ENCODE peak calls at places on chromosomes 7 and 10, in seven cellular contexts. One of them, this sample, is unnamed.

GRCh38 chr7:8638076-8638475 is 204.7 kb downstream of the NXPH1 start:
- DNase-seq in thoracic aorta: no peak
- DNase-seq in hepatic stellate cell: no peak
- DNase-seq in neural crest cell: no peak
- DNase-seq in cardiac fibroblast: no peak
- DNase-seq in cardiac septum: no peak
- DNase-seq in stomach: no peak
- DNase-seq in this sample: no peak

GRCh38 chr7:92973964-92974363 is 137.6 kb upstream of the CDK6 start:
- DNase-seq in thoracic aorta: no peak
- DNase-seq in hepatic stellate cell: no peak
- DNase-seq in neural crest cell: no peak
- DNase-seq in cardiac fibroblast: no peak
- DNase-seq in cardiac septum: no peak
- DNase-seq in stomach: no peak
- DNase-seq in this sample: no peak

GRCh38 chr7:130669051-130669700 is 628 bp upstream of the COPG2 start:
- DNase-seq in thoracic aorta: no peak
- DNase-seq in hepatic stellate cell: no peak
- DNase-seq in neural crest cell: no peak
- DNase-seq in cardiac fibroblast: no peak
- DNase-seq in cardiac septum: no peak
- DNase-seq in stomach: peak
- DNase-seq in this sample: peak

GRCh38 chr7:37212526-37212925 is 236.1 kb downstream of the ELMO1 start:
- DNase-seq in thoracic aorta: no peak
- DNase-seq in hepatic stellate cell: no peak
- DNase-seq in neural crest cell: no peak
- DNase-seq in cardiac fibroblast: no peak
- DNase-seq in cardiac septum: no peak
- DNase-seq in stomach: no peak
- DNase-seq in this sample: no peak

GRCh38 chr7:7902845-7903244 is 65.8 kb upstream of the GLCCI1 start:
- DNase-seq in thoracic aorta: no peak
- DNase-seq in hepatic stellate cell: no peak
- DNase-seq in neural crest cell: no peak
- DNase-seq in cardiac fibroblast: no peak
- DNase-seq in cardiac septum: no peak
- DNase-seq in stomach: no peak
- DNase-seq in this sample: no peak

GRCh38 chr10:44862917-44863316 is 48.2 kb upstream of the TMEM72 start:
- DNase-seq in thoracic aorta: no peak
- DNase-seq in hepatic stellate cell: no peak
- DNase-seq in neural crest cell: no peak
- DNase-seq in cardiac fibroblast: no peak
- DNase-seq in cardiac septum: no peak
- DNase-seq in stomach: no peak
- DNase-seq in this sample: no peak

GRCh38 chr10:4692206-4692605 is 133.8 kb upstream of the AKR1E2 start:
- DNase-seq in thoracic aorta: no peak
- DNase-seq in hepatic stellate cell: no peak
- DNase-seq in neural crest cell: no peak
- DNase-seq in cardiac fibroblast: no peak
- DNase-seq in cardiac septum: no peak
- DNase-seq in stomach: no peak
- DNase-seq in this sample: no peak

GRCh38 chr7:98617051-98617959 is at the start of gene NPTX2:
- DNase-seq in thoracic aorta: no peak
- DNase-seq in hepatic stellate cell: no peak
- DNase-seq in neural crest cell: peak
- DNase-seq in cardiac fibroblast: peak
- DNase-seq in cardiac septum: no peak
- DNase-seq in stomach: no peak
- DNase-seq in this sample: no peak

GRCh38 chr10:56823849-56824248 is 462.8 kb upstream of the ZWINT start:
- DNase-seq in thoracic aorta: no peak
- DNase-seq in hepatic stellate cell: no peak
- DNase-seq in neural crest cell: no peak
- DNase-seq in cardiac fibroblast: no peak
- DNase-seq in cardiac septum: no peak
- DNase-seq in stomach: no peak
- DNase-seq in this sample: no peak

GRCh38 chr10:78579995-78580394 is 488.8 kb upstream of the ZMIZ1 start:
- DNase-seq in thoracic aorta: no peak
- DNase-seq in hepatic stellate cell: no peak
- DNase-seq in neural crest cell: no peak
- DNase-seq in cardiac fibroblast: peak
- DNase-seq in cardiac septum: peak
- DNase-seq in stomach: peak
- DNase-seq in this sample: no peak

GRCh38 chr10:79274279-79275104 is 72.8 kb upstream of the PPIF start:
- DNase-seq in thoracic aorta: peak
- DNase-seq in hepatic stellate cell: peak
- DNase-seq in neural crest cell: no peak
- DNase-seq in cardiac fibroblast: peak
- DNase-seq in cardiac septum: peak
- DNase-seq in stomach: peak
- DNase-seq in this sample: peak